ENCODE peak calls at places on chromosomes 4 and X, in four cellular contexts. T is HepG2, D is K562, E is GM12878. C is an unnamed sample.

GRCh38 chr4:139552908-139553307 is 3.1 kb downstream of the SETD7 start:
- DNase-seq in E (no peak), D (no peak), T (no peak), C (no peak)

GRCh38 chr4:16262188-16262587 is 35.9 kb upstream of the TAPT1 start:
- DNase-seq in E (no peak), T (no peak), D (no peak), C (no peak)

GRCh38 chr4:1407657-1408333 is 1.6 kb upstream of the NKX1-1 start:
- DNase-seq in D (no peak), T (no peak), E (no peak), C (no peak)

GRCh38 chrX:72330131-72330530 is 24.4 kb upstream of the CITED1 start:
- DNase-seq in T (no peak), D (no peak), E (no peak), C (no peak)

GRCh38 chr4:154691229-154691628 is 52.6 kb upstream of the LRAT start:
- DNase-seq in D (no peak), T (no peak), E (no peak), C (no peak)

GRCh38 chrX:10648608-10649007 is 28.2 kb upstream of the MID1 start:
- DNase-seq in T (no peak), D (no peak), E (no peak), C (no peak)

GRCh38 chrX:47572773-47573333 is 9.4 kb upstream of the TIMP1 start:
- DNase-seq in E (no peak), D (no peak), T (no peak), C (no peak)

GRCh38 chr4:138449938-138450337 is 207.8 kb upstream of the SLC7A11 start:
- DNase-seq in E (no peak), D (no peak), T (no peak), C (no peak)

GRCh38 chr4:4849106-4849505 is 10.4 kb upstream of the MSX1 start:
- DNase-seq in D (no peak), T (no peak), E (no peak), C (no peak)

GRCh38 chr4:182192511-182193181 is 50.6 kb upstream of the TENM3 start:
- DNase-seq in E (no peak), D (no peak), T (no peak), C (no peak)

GRCh38 chrX:39669668-39670067 is 428.1 kb downstream of the BCOR start:
- DNase-seq in E (no peak), D (no peak), T (no peak), C (no peak)

GRCh38 chrX:106401965-106402559 is 209.7 kb upstream of the RADX start:
- DNase-seq in E (no peak), D (no peak), T (no peak), C (no peak)

GRCh38 chr4:70666369-70666768 is at the start of gene JCHAIN:
- DNase-seq in D (no peak), T (no peak), E (no peak), C (no peak)

GRCh38 chr4:83010522-83011318 is at the start of gene LIN54:
- DNase-seq in D (peak; percentile 74), T (peak; percentile 90), E (no peak), C (peak; percentile 75)

GRCh38 chr4:24476209-24476781 is 108.1 kb downstream of the DHX15 start:
- DNase-seq in E (no peak), T (no peak), D (peak; percentile 43), C (no peak)

GRCh38 chrX:37817579-37817978 is 29.8 kb downstream of the DYNLT3 start:
- DNase-seq in T (no peak), D (no peak), E (no peak), C (no peak)

GRCh38 chr4:98522603-98523395 is 135.6 kb downstream of the TSPAN5 start:
- DNase-seq in E (no peak), T (peak; percentile 35), D (no peak), C (peak; percentile 38)

GRCh38 chr4:185573651-185574199 is 38.4 kb upstream of the PDLIM3 start:
- DNase-seq in D (peak; percentile 11), T (peak; percentile 58), E (no peak), C (peak; percentile 3)

GRCh38 chr4:65007841-65008439 is 598.7 kb upstream of the TECRL start:
- DNase-seq in E (no peak), D (peak; percentile 27), T (peak; percentile 47), C (peak; percentile 2)
- TF ChIP-seq POLR2AphosphoS2 in E (no peak), D (no peak), T (no peak), C (no peak)

DNA sequence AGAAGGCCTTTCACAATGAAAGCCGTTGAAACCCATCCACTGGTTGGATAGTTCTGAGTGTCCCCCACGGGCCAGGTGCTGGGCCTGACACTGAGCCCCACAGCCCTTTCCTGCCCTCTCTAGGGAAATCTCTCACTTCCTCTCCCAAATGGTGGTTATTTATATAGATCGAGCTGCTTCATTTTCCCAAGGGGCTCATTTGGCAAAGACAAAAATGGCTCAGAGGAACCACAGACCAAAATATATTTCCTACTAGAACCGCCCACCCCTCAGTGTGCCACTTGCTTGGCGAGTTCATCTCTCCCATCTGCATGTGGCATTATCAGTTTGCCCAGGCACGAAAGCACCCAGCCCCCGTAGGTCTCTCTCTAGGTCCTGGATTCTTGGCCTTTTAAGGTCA is 53.3 kb upstream of the STIM2 start:
- DNase-seq in T (no peak), E (peak; percentile 15), D (no peak), C (no peak)
- TF ChIP-seq CHD4 in T (no peak), E (no peak), D (no peak), C (no peak)

GRCh38 chr4:136763844-136764446 is 768.3 kb downstream of the PCDH18 start:
- DNase-seq in T (no peak), D (no peak), E (no peak), C (no peak)
- TF ChIP-seq POLR2AphosphoS2 in T (no peak), D (no peak), E (no peak), C (no peak)

DNA sequence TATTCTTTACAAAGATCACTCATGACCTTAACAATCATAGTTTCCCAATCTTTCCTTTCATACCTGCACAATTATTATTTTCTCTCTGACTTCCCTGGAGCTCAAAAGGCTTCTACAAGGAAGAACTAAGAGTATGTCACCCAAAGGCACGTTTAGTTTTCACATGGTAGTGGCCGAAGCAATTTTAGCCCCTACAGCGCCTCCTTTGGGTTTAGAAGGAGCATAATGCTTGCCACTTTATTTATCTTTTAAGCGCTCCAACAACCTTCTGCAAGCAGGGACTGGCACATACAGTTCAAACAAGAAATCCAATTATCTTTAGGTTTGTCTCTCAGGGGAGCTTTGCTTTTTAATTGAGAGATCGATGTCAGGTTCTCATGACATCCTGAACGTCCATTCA is 42.0 kb upstream of the IGSF1 start:
- DNase-seq in E (no peak), T (no peak), D (no peak), C (peak; percentile 1)
- TF ChIP-seq CHD4 in E (no peak), T (no peak), D (no peak), C (no peak)

DNA sequence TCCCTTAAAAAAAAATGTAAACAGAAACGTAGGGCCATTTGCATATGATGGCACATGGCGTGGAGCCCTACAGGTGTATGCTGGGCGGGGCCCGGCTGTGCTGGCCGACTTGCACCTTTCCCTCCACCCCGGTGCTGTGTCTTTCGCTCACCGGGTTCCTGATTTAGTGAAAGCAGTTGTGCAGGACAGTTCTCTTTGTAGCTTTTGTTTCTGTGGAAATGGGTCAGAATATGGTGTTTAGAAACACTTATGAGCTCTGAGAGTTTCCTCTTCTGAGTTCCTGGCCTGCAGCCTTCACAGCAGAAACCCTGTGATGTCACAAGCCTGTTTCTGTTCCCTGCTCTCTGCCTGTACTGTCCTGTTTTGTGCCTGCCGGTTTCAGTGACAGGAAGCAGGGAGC is 22.5 kb upstream of the MSANTD1 start:
- DNase-seq in E (no peak), D (no peak), T (no peak), C (no peak)
- TF ChIP-seq POLR2AphosphoS2 in E (no peak), D (no peak), T (no peak), C (no peak)

DNA sequence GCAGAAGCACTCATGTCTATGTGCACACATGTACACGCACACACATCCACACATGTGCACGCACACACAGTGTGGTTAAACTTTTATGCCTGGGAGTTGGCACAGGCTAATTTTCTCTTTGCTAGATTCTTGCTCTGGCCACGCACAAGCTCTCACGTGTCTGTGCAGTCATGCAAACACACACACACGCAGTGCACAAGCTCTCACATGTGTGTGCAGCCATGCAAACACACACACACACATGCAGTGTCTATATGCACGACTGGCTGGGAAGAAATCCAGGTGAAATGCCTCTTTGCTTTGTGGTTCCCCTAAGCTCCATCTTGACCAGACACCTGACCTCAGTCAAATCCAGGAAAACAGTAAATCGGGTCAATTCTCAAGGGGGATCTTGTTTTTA is 138.0 kb downstream of the SHOX start:
- DNase-seq in E (no peak), D (no peak), T (no peak), C (no peak)
- TF ChIP-seq CHD4 in E (no peak), D (no peak), T (no peak), C (no peak)

DNA sequence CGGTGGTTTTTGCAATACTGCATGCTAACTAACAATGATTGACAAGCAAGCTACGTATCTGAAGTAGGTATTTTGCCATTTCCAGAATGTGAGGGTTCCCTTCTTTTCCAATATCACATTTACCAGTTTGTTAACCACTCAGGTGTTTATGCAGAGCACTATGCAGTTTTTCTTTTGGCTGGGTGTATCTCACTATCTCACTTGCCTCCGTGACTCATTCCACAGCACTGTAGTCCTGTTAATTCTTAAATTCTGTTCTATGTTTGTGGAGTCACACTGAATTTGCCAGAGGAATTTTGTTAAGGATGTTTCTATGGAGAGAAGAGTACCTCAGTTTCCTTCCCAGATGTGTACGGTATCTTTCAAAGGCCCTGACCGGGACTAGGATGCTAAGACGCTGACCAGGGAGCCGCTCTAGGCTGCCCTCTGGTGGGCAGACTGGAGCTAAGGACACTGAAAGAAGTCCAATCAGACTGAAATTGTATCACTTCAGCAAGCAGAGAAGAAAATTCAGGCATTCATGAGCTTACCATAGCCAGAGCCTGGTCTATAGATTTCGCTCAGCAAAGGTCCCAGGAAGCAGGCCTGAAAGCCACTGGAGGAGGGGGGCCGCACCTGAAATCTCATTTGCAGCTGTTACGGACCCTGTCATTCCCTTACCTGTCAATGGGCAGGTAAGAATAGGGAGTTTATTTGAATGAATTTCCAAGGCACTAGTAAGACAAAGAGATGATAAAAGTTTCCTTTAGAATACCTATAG is 388.4 kb upstream of the SPOCK3 start:
- DNase-seq in D (peak; percentile 31), E (no peak), T (peak; percentile 10), C (peak; percentile 29)
- TF ChIP-seq POLR2AphosphoS2 in D (no peak), E (no peak), T (no peak), C (no peak)

GRCh38 chrX:132209527-132209926 is 9.7 kb downstream of the RAP2C start:
- DNase-seq in T (no peak), E (no peak), D (no peak), C (no peak)
- TF ChIP-seq CHD4 in T (no peak), E (no peak), D (no peak), C (no peak)

GRCh38 chr4:36399762-36400353 is 118.4 kb downstream of the DTHD1 start:
- DNase-seq in E (peak; percentile 24), T (peak; percentile 2), D (no peak), C (no peak)

GRCh38 chr4:36402008-36402758 is 120.8 kb downstream of the DTHD1 start:
- DNase-seq in E (no peak), D (no peak), T (no peak), C (no peak)
- TF ChIP-seq POLR2AphosphoS2 in E (no peak), D (no peak), T (no peak), C (no peak)

C was measured in A549.